ENCODE peak calls at places on chromosomes 6 and 20, in eight cellular contexts. D is foreskin fibroblast; W is activated naive CD4-positive, alpha-beta T cell treated with Interleukin-2 at 50 U/mL for 16 hours; P is epithelial cell of prostate; V is cardiac muscle cell; Y is stimulated activated CD4-positive, alpha-beta T cell treated with anti-CD3 and anti-CD28 coated beads, TNF-alpha, amount 100 ng/mL, for 24 hours; F is stimulated activated CD8-positive, alpha-beta memory T cell treated with anti-CD3 and anti-CD28 coated beads, Interleukin-7, amount 100 ng/mL, for 1 hour; Q is iris pigment epithelial cell. S is an unnamed sample.

GRCh38 chr6:18147160-18147559 is 7.7 kb downstream of the TPMT start:
- DNase-seq in P (peak; percentile 80), Y (no peak), W (no peak), F (no peak), V (no peak), Q (peak; percentile 49), D (peak; percentile 64), S (no peak)

GRCh38 chr6:164025180-164025579 is 610.7 kb downstream of the QKI start:
- DNase-seq in Y (no peak), W (no peak), P (no peak), F (no peak), D (no peak), Q (no peak), V (no peak), S (no peak)

GRCh38 chr20:19624221-19624620 is 133.8 kb upstream of the RIN2 start:
- DNase-seq in W (no peak), Y (no peak), Q (no peak), D (no peak), V (no peak), F (no peak), P (no peak), S (no peak)

GRCh38 chr20:8242066-8242465 is 110.0 kb downstream of the PLCB1 start:
- DNase-seq in F (no peak), W (no peak), Y (no peak), V (no peak), P (no peak), D (peak; percentile 48), Q (no peak), S (no peak)

GRCh38 chr20:20367681-20368413 is at the start of gene INSM1:
- DNase-seq in F (no peak), V (no peak), D (no peak), Q (no peak), Y (no peak), W (no peak), P (no peak), S (no peak)

GRCh38 chr6:155121699-155122098 is 126.6 kb downstream of the TIAM2 start:
- DNase-seq in V (peak; percentile 18), W (no peak), F (no peak), P (no peak), Q (no peak), Y (no peak), D (peak; percentile 57), S (no peak)

GRCh38 chr20:45383131-45383530 is 5.0 kb upstream of the TP53TG5 start:
- DNase-seq in P (no peak), Q (peak; percentile 49), D (peak; percentile 25), Y (no peak), F (no peak), V (no peak), W (no peak), S (no peak)

GRCh38 chr20:35398660-35399144 is 13.1 kb downstream of the UQCC1 start:
- DNase-seq in Q (peak; percentile 69), F (no peak), V (no peak), D (peak; percentile 53), W (no peak), Y (no peak), P (no peak), S (no peak)

GRCh38 chr6:134894800-134895199 is 55.1 kb downstream of the ALDH8A1 start:
- DNase-seq in Y (no peak), D (no peak), Q (no peak), P (no peak), W (no peak), V (no peak), F (no peak), S (no peak)

GRCh38 chr6:90500458-90500857 is 86.4 kb downstream of the MAP3K7 start:
- DNase-seq in P (no peak), D (no peak), Y (no peak), W (no peak), Q (no peak), F (no peak), V (no peak), S (no peak)

GRCh38 chr6:8556370-8557018 is 121.1 kb upstream of the SLC35B3 start:
- DNase-seq in D (peak; percentile 89), Q (peak; percentile 88), F (no peak), W (no peak), P (peak; percentile 80), Y (no peak), V (no peak), S (peak; percentile 30)

GRCh38 chr20:44646641-44647274 is 4.7 kb downstream of the ADA start:
- DNase-seq in V (no peak), F (no peak), P (no peak), Q (peak; percentile 74), Y (no peak), D (peak; percentile 70), W (peak; percentile 21), S (no peak)

GRCh38 chr20:45934046-45934586 is 367 bp upstream of the PCIF1 start:
- DNase-seq in F (no peak), P (no peak), Y (no peak), Q (peak; percentile 38), D (peak; percentile 47), W (no peak), V (peak; percentile 68), S (no peak)

GRCh38 chr6:157527471-157527907 is 146.5 kb downstream of the ZDHHC14 start:
- DNase-seq in P (no peak), Y (no peak), F (no peak), D (peak; percentile 33), Q (peak; percentile 73), V (no peak), W (no peak), S (no peak)

GRCh38 chr6:142945071-142945445 is at the start of gene HIVEP2:
- DNase-seq in P (peak; percentile 65), W (peak; percentile 89), D (peak; percentile 94), V (peak; percentile 93), Q (peak; percentile 91), F (peak; percentile 74), Y (peak; percentile 81), S (no peak)

GRCh38 chr6:45900808-45901752 is 114.6 kb downstream of the CLIC5 start:
- DNase-seq in F (no peak), P (no peak), V (no peak), W (no peak), Q (peak; percentile 71), D (peak; percentile 74), Y (no peak), S (no peak)

GRCh38 chr20:64247970-64248841 is 7.3 kb upstream of the PCMTD2 start:
- DNase-seq in P (no peak), F (no peak), W (no peak), V (no peak), Y (no peak), Q (no peak), D (no peak), S (no peak)

GRCh38 chr20:25418779-25419178 is 11.3 kb downstream of the GINS1 start:
- DNase-seq in V (no peak), F (no peak), Y (no peak), Q (peak; percentile 56), W (no peak), P (no peak), D (peak; percentile 79), S (peak; percentile 13)

GRCh38 chr6:43836507-43836906 is 66.5 kb downstream of the VEGFA start:
- DNase-seq in Y (no peak), P (no peak), D (peak; percentile 68), F (no peak), V (no peak), W (no peak), Q (no peak), S (no peak)

GRCh38 chr6:157868835-157869234 is 45.8 kb downstream of the SNX9 start:
- DNase-seq in P (no peak), W (no peak), V (no peak), Q (no peak), Y (no peak), F (no peak), D (no peak), S (no peak)

GRCh38 chr6:31352497-31353368 is 4.2 kb downstream of the HLA-B start:
- DNase-seq in W (peak; percentile 31), V (no peak), D (no peak), F (no peak), Y (no peak), P (no peak), Q (no peak), S (no peak)

GRCh38 chr6:88077305-88077704 is 29.7 kb downstream of the SPACA1 start:
- DNase-seq in W (no peak), P (no peak), D (no peak), V (no peak), F (no peak), Y (no peak), Q (no peak), S (no peak)

GRCh38 chr6:70312165-70312564 is 9.3 kb upstream of the COL9A1 start:
- DNase-seq in Y (no peak), D (peak; percentile 65), P (peak; percentile 92), W (no peak), V (no peak), Q (peak; percentile 94), F (no peak), S (peak; percentile 77)

GRCh38 chr6:109760208-109760607 is 69.1 kb downstream of the FIG4 start:
- DNase-seq in Q (peak; percentile 39), P (no peak), D (no peak), F (no peak), V (no peak), W (no peak), Y (no peak), S (no peak)

GRCh38 chr6:29943053-29943966 is 978 bp downstream of the HLA-A start:
- DNase-seq in Q (no peak), D (peak; percentile 15), P (no peak), V (no peak), Y (no peak), F (no peak), W (peak; percentile 35), S (no peak)

S was measured in keratinocyte.